ENCODE peak calls at places on chromosomes 4 and X, in nine cellular contexts. M is glutamatergic neuron; I is tibial artery; E is choroid plexus epithelial cell; K is HEK293T; P is KBM-7; W is cerebellar cortex; Q is memory B cell; O is CD8-positive, alpha-beta memory T cell. J is an unnamed sample.

GRCh38 chr4:38565271-38566199 is 98.5 kb upstream of the KLF3 start:
- DNase-seq in M (no peak), I (no peak), E (peak; percentile 54), K (no peak), P (no peak), W (no peak), Q (no peak), O (no peak), J (no peak)

GRCh38 chrX:49199906-49200771 is at the start of gene SYP:
- DNase-seq in M (peak; percentile 90), I (peak; percentile 92), E (peak; percentile 90), K (peak; percentile 92), P (peak; percentile 93), W (peak; percentile 80), Q (peak; percentile 83), O (peak; percentile 83), J (peak; percentile 88)

GRCh38 chr4:1402516-1403101 is 3.6 kb downstream of the NKX1-1 start:
- DNase-seq in M (peak; percentile 40), I (peak; percentile 47), E (no peak), K (no peak), P (no peak), W (no peak), Q (no peak), O (no peak), J (no peak)

GRCh38 chr4:3291969-3292570 is 751 bp upstream of the RGS12 start:
- DNase-seq in M (peak; percentile 64), I (peak; percentile 85), E (peak; percentile 16), K (peak; percentile 53), P (peak; percentile 49), W (peak; percentile 40), Q (no peak), O (peak; percentile 14), J (peak; percentile 58)

GRCh38 chr4:6236816-6237390 is 32.7 kb upstream of the WFS1 start:
- DNase-seq in M (no peak), I (peak; percentile 45), E (no peak), K (no peak), P (no peak), W (no peak), Q (no peak), O (no peak), J (no peak)

GRCh38 chr4:177283167-177283566 is 26.5 kb upstream of the NEIL3 start:
- DNase-seq in M (no peak), I (no peak), E (peak; percentile 15), K (no peak), P (no peak), W (no peak), Q (no peak), O (no peak), J (no peak)

GRCh38 chrX:106752101-106752678 is 25.7 kb downstream of the RNF128 start:
- DNase-seq in M (no peak), I (no peak), E (peak; percentile 26), K (no peak), P (peak; percentile 3), W (no peak), Q (no peak), O (no peak), J (no peak)

GRCh38 chr4:7435411-7436095 is 823 bp upstream of the PSAPL1 start:
- DNase-seq in M (no peak), I (no peak), E (peak; percentile 61), K (no peak), P (no peak), W (no peak), Q (no peak), O (no peak), J (no peak)

GRCh38 chr4:98521486-98521885 is 136.9 kb downstream of the TSPAN5 start:
- DNase-seq in M (no peak), I (no peak), E (peak; percentile 37), K (no peak), P (no peak), W (no peak), Q (no peak), O (no peak), J (no peak)

GRCh38 chrX:10761447-10761846 is 141.1 kb upstream of the MID1 start:
- DNase-seq in M (no peak), I (no peak), E (no peak), K (no peak), P (peak; percentile 11), W (no peak), Q (no peak), O (no peak), J (no peak)

GRCh38 chr4:43146198-43146597 is 253.7 kb downstream of the GRXCR1 start:
- DNase-seq in M (no peak), I (no peak), E (no peak), K (no peak), P (no peak), W (no peak), Q (no peak), O (no peak), J (no peak)

GRCh38 chr4:123545569-123546122 is 149.1 kb downstream of the SPRY1 start:
- DNase-seq in M (no peak), I (no peak), E (no peak), K (no peak), P (no peak), W (peak; percentile 84), Q (no peak), O (no peak), J (no peak)

GRCh38 chrX:13288671-13289070 is 31.2 kb downstream of the ATXN3L start:
- DNase-seq in M (no peak), I (no peak), E (no peak), K (no peak), P (no peak), W (no peak), Q (no peak), O (no peak), J (no peak)